ENCODE peak calls at places on chromosomes 5 and 9, in eight cellular contexts. One of them, this sample, is unnamed.
A peak's percentile ranks its signal among the peaks of the same experiment; 100 is the strongest.

GRCh38 chr9:26413625-26414024 is 479.0 kb downstream of the CAAP1 start:
- DNase-seq in mammary epithelial cell: no peak
- DNase-seq in kidney: no peak
- DNase-seq in psoas muscle: no peak
- DNase-seq in adrenal gland: no peak
- DNase-seq in fibroblast of lung: no peak
- DNase-seq in A549: no peak
- DNase-seq in neuronal stem cell: no peak
- DNase-seq in this sample: no peak

GRCh38 chr9:133683494-133684460 is 47.6 kb downstream of the DBH start:
- DNase-seq in mammary epithelial cell: no peak
- DNase-seq in kidney: peak; percentile 82
- DNase-seq in psoas muscle: peak; percentile 39
- DNase-seq in adrenal gland: no peak
- DNase-seq in fibroblast of lung: peak; percentile 18
- DNase-seq in A549: no peak
- DNase-seq in neuronal stem cell: no peak
- DNase-seq in this sample: peak; percentile 38

GRCh38 chr5:132465095-132465707 is 25.4 kb downstream of the IRF1 start:
- DNase-seq in mammary epithelial cell: no peak
- DNase-seq in kidney: peak; percentile 72
- DNase-seq in psoas muscle: no peak
- DNase-seq in adrenal gland: no peak
- DNase-seq in fibroblast of lung: no peak
- DNase-seq in A549: no peak
- DNase-seq in neuronal stem cell: no peak
- DNase-seq in this sample: peak; percentile 10

GRCh38 chr5:88836195-88836838 is 46.7 kb downstream of the MEF2C start:
- DNase-seq in mammary epithelial cell: peak; percentile 8
- DNase-seq in kidney: no peak
- DNase-seq in psoas muscle: no peak
- DNase-seq in adrenal gland: peak; percentile 87
- DNase-seq in fibroblast of lung: peak; percentile 5
- DNase-seq in A549: no peak
- DNase-seq in neuronal stem cell: no peak
- DNase-seq in this sample: peak; percentile 55

GRCh38 chr5:103120607-103121200 is 603 bp downstream of the PPIP5K2 start:
- DNase-seq in mammary epithelial cell: peak; percentile 9
- DNase-seq in kidney: no peak
- DNase-seq in psoas muscle: no peak
- DNase-seq in adrenal gland: peak; percentile 21
- DNase-seq in fibroblast of lung: peak; percentile 19
- DNase-seq in A549: no peak
- DNase-seq in neuronal stem cell: no peak
- DNase-seq in this sample: no peak

GRCh38 chr9:16921855-16922254 is 51.4 kb upstream of the BNC2 start:
- DNase-seq in mammary epithelial cell: peak; percentile 19
- DNase-seq in kidney: no peak
- DNase-seq in psoas muscle: no peak
- DNase-seq in adrenal gland: no peak
- DNase-seq in fibroblast of lung: peak; percentile 16
- DNase-seq in A549: no peak
- DNase-seq in neuronal stem cell: no peak
- DNase-seq in this sample: no peak

GRCh38 chr5:56402273-56403223 is 169.4 kb upstream of the ANKRD55 start:
- DNase-seq in mammary epithelial cell: no peak
- DNase-seq in kidney: no peak
- DNase-seq in psoas muscle: no peak
- DNase-seq in adrenal gland: no peak
- DNase-seq in fibroblast of lung: peak; percentile 28
- DNase-seq in A549: no peak
- DNase-seq in neuronal stem cell: no peak
- DNase-seq in this sample: no peak

GRCh38 chr5:120841830-120842229 is 377.7 kb downstream of the PRR16 start:
- DNase-seq in mammary epithelial cell: no peak
- DNase-seq in kidney: no peak
- DNase-seq in psoas muscle: no peak
- DNase-seq in adrenal gland: no peak
- DNase-seq in fibroblast of lung: no peak
- DNase-seq in A549: no peak
- DNase-seq in neuronal stem cell: no peak
- DNase-seq in this sample: no peak

GRCh38 chr5:132469380-132470372 is 20.9 kb downstream of the IRF1 start:
- DNase-seq in mammary epithelial cell: no peak
- DNase-seq in kidney: peak; percentile 86
- DNase-seq in psoas muscle: no peak
- DNase-seq in adrenal gland: peak; percentile 14
- DNase-seq in fibroblast of lung: no peak
- DNase-seq in A549: no peak
- DNase-seq in neuronal stem cell: no peak
- DNase-seq in this sample: peak; percentile 20

DNA sequence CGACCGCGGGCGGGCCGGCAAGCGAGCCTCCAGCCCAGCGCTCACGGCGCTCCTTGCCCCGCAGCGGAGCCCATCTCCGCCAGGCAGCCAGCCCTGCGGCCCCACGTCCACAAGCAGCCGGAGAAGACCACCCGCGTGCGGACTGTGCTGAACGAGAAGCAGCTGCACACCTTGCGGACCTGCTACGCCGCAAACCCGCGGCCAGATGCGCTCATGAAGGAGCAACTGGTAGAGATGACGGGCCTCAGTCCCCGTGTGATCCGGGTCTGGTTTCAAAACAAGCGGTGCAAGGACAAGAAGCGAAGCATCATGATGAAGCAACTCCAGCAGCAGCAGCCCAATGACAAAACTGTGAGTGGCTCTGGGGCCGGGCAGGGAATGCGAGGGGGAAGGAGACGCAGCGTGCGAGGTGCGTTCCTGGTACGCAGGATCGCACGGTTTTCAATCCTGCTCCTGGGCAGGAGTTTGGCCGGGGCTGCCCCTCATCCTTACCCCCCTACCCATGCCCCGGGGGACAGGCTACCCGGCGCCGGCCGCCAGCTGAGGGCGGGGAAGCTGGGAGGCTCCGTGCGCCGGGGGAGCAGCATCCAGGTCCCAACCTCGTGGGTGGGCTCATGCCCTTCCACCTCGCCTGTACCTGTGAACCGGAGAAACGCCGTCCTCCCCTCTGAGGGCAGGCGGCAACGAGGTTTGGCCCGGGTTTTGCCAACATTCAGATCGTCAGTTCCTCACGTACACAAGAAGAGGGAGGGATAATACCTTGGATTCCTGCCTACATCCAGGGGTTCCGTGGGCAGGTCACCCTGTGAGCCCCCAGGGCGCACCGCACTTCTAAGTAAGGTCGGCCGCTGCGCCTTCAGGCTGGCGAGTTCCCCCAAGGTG is 6.6 kb downstream of the ISL1 start:
- DNase-seq in mammary epithelial cell: no peak
- DNase-seq in kidney: peak; percentile 63
- DNase-seq in psoas muscle: no peak
- DNase-seq in adrenal gland: no peak
- DNase-seq in fibroblast of lung: no peak
- DNase-seq in A549: no peak
- DNase-seq in neuronal stem cell: no peak
- DNase-seq in this sample: no peak
- H3K4me3 ChIP-seq in mammary epithelial cell: no peak overlapping the region
- H3K4me3 ChIP-seq in kidney: no peak overlapping the region
- H3K4me3 ChIP-seq in psoas muscle: peak overlapping the region; percentile 44
- H3K4me3 ChIP-seq in adrenal gland: peak overlapping the region; percentile 22
- H3K4me3 ChIP-seq in fibroblast of lung: no peak overlapping the region
- H3K4me3 ChIP-seq in A549: no peak overlapping the region
- H3K4me3 ChIP-seq in neuronal stem cell: peak overlapping the region; percentile 78
- H3K4me3 ChIP-seq in this sample: no peak overlapping the region

DNA sequence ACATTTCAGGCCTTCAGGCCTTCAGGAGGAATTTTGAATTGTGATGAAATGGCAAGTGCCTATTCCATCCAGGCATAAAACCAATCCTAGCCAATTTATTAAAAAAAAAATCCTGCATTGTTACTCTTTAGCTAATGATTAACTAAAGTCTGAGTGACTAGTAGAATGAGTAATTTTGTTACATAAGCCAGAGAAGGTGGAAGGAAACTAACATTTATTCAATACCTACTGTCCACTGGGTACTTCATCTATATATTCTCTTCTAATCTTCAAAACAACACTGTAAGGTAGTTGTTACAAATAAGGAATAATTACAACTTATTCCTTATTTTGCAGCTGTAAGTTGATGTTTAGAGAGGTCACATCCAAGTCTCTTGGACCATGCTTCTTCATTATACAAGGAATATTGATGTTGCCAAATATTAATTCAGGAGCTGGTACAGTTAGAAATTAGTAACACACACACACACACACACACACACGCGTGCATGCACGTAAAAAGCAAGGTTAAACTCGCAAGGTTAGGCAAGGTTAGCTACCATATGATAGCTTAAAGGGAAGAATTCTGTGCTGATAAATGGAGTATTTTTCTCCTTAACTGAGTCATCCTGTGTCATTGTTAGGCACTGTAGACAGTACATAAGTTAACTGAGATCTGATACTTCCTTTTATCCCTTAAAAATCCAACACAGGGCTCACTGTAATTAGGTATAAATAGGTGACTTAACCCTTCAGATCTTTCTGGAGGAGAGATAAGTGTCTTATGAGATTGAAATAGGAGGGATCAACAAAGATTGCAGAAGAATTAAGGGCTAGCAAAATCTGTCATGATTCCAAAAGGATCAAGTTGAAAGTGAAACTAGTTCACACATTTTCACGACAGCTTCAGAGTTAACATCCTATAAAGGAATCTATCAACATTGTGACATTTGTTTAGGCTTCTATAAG is 596.9 kb downstream of the PDE4D start:
- DNase-seq in mammary epithelial cell: peak; percentile 62
- DNase-seq in kidney: no peak
- DNase-seq in psoas muscle: no peak
- DNase-seq in adrenal gland: no peak
- DNase-seq in fibroblast of lung: peak; percentile 60
- DNase-seq in A549: peak; percentile 52
- DNase-seq in neuronal stem cell: no peak
- DNase-seq in this sample: no peak
- H3K27ac ChIP-seq in mammary epithelial cell: peak overlapping the region; percentile 78
- H3K27ac ChIP-seq in kidney: peak overlapping the region; percentile 22
- H3K27ac ChIP-seq in psoas muscle: peak overlapping the region; percentile 70
- H3K27ac ChIP-seq in adrenal gland: no peak overlapping the region
- H3K27ac ChIP-seq in fibroblast of lung: no peak overlapping the region
- H3K27ac ChIP-seq in A549: peak overlapping the region; percentile 83
- H3K27ac ChIP-seq in neuronal stem cell: no peak overlapping the region
- H3K27ac ChIP-seq in this sample: peak overlapping the region; percentile 70

DNA sequence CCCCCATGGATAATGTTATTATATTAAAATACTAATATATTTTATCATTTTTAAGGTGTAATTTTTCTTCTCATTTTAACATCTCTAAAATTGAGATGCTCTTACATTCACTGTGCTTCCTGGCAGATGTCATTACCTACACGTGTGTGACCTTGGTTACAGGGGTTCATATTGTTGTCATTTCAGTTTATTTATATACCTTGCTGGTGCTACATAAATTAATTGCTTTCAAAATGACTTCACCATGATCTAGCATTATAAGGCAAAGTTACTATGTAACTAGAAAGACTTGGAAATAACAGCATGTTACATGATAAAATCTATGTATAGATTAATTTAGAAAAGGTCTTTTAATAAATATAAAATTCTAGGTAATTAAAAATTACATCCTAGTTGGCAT is 60.9 kb downstream of the ARHGEF28 start:
- DNase-seq in mammary epithelial cell: no peak
- DNase-seq in kidney: no peak
- DNase-seq in psoas muscle: no peak
- DNase-seq in adrenal gland: no peak
- DNase-seq in fibroblast of lung: no peak
- DNase-seq in A549: no peak
- DNase-seq in neuronal stem cell: no peak
- DNase-seq in this sample: no peak
- H3K4me3 ChIP-seq in mammary epithelial cell: no peak overlapping the region
- H3K4me3 ChIP-seq in kidney: no peak overlapping the region
- H3K4me3 ChIP-seq in psoas muscle: no peak overlapping the region
- H3K4me3 ChIP-seq in adrenal gland: no peak overlapping the region
- H3K4me3 ChIP-seq in fibroblast of lung: no peak overlapping the region
- H3K4me3 ChIP-seq in A549: no peak overlapping the region
- H3K4me3 ChIP-seq in neuronal stem cell: no peak overlapping the region
- H3K4me3 ChIP-seq in this sample: no peak overlapping the region

GRCh38 chr5:140238756-140239155 is 63.8 kb downstream of the CYSTM1 start:
- DNase-seq in mammary epithelial cell: no peak
- DNase-seq in kidney: no peak
- DNase-seq in psoas muscle: no peak
- DNase-seq in adrenal gland: no peak
- DNase-seq in fibroblast of lung: no peak
- DNase-seq in A549: no peak
- DNase-seq in neuronal stem cell: no peak
- DNase-seq in this sample: no peak
- H3K27ac ChIP-seq in mammary epithelial cell: no peak overlapping the region
- H3K27ac ChIP-seq in kidney: no peak overlapping the region
- H3K27ac ChIP-seq in psoas muscle: peak overlapping the region; percentile 43
- H3K27ac ChIP-seq in adrenal gland: no peak overlapping the region
- H3K27ac ChIP-seq in fibroblast of lung: no peak overlapping the region
- H3K27ac ChIP-seq in A549: no peak overlapping the region
- H3K27ac ChIP-seq in neuronal stem cell: no peak overlapping the region
- H3K27ac ChIP-seq in this sample: no peak overlapping the region

GRCh38 chr5:107391787-107392186 is 278.9 kb downstream of the EFNA5 start:
- DNase-seq in mammary epithelial cell: no peak
- DNase-seq in kidney: no peak
- DNase-seq in psoas muscle: no peak
- DNase-seq in adrenal gland: no peak
- DNase-seq in fibroblast of lung: no peak
- DNase-seq in A549: no peak
- DNase-seq in neuronal stem cell: no peak
- DNase-seq in this sample: no peak

GRCh38 chr5:107388111-107388861 is 282.5 kb downstream of the EFNA5 start:
- DNase-seq in mammary epithelial cell: peak; percentile 91
- DNase-seq in kidney: no peak
- DNase-seq in psoas muscle: no peak
- DNase-seq in adrenal gland: no peak
- DNase-seq in fibroblast of lung: peak; percentile 96
- DNase-seq in A549: no peak
- DNase-seq in neuronal stem cell: no peak
- DNase-seq in this sample: no peak

GRCh38 chr5:107389769-107390168 is 281.0 kb downstream of the EFNA5 start:
- DNase-seq in mammary epithelial cell: no peak
- DNase-seq in kidney: no peak
- DNase-seq in psoas muscle: no peak
- DNase-seq in adrenal gland: no peak
- DNase-seq in fibroblast of lung: no peak
- DNase-seq in A549: no peak
- DNase-seq in neuronal stem cell: no peak
- DNase-seq in this sample: no peak

GRCh38 chr5:107385701-107386100 is 285.0 kb downstream of the EFNA5 start:
- DNase-seq in mammary epithelial cell: no peak
- DNase-seq in kidney: no peak
- DNase-seq in psoas muscle: no peak
- DNase-seq in adrenal gland: no peak
- DNase-seq in fibroblast of lung: no peak
- DNase-seq in A549: no peak
- DNase-seq in neuronal stem cell: no peak
- DNase-seq in this sample: no peak

DNA sequence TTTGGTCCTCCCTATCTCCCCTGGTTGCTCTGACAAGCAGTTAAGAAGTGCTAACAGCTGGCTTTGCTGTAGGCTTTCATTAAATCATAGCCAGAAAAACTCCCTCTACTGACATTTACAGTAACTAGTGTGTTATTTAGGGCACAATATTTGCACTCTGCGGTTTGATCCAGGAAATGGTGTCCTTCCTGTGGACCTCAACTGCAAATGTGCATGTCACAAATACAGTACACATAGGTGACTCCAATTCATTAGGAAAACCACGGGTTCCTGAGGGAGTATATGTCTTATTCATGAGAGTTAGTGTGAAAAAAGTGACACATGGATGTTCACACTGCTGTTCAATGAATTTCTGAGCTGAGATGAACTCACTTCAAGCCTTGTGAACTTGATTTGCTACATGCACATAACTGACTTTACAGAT is 281.6 kb downstream of the EFNA5 start:
- DNase-seq in mammary epithelial cell: peak; percentile 51
- DNase-seq in kidney: no peak
- DNase-seq in psoas muscle: no peak
- DNase-seq in adrenal gland: no peak
- DNase-seq in fibroblast of lung: peak; percentile 86
- DNase-seq in A549: no peak
- DNase-seq in neuronal stem cell: no peak
- DNase-seq in this sample: no peak
- H3K4me3 ChIP-seq in mammary epithelial cell: no peak overlapping the region
- H3K4me3 ChIP-seq in kidney: no peak overlapping the region
- H3K4me3 ChIP-seq in psoas muscle: no peak overlapping the region
- H3K4me3 ChIP-seq in adrenal gland: no peak overlapping the region
- H3K4me3 ChIP-seq in fibroblast of lung: no peak overlapping the region
- H3K4me3 ChIP-seq in A549: peak overlapping the region; percentile 1
- H3K4me3 ChIP-seq in neuronal stem cell: no peak overlapping the region
- H3K4me3 ChIP-seq in this sample: no peak overlapping the region